ENCODE peak calls at places on chromosomes 3 and 15, in nine cellular contexts. M, Y, U, X, D, J, V, N and G are unnamed samples.

GRCh38 chr3:156291269-156292123 is 171.1 kb downstream of the KCNAB1 start:
- DNase-seq in M (no peak), Y (peak; percentile 18), U (no peak), X (peak; percentile 53), D (peak; percentile 23), J (peak; percentile 25), V (no peak), N (peak; percentile 40), G (no peak)

GRCh38 chr3:59704292-59704691 is 654.5 kb upstream of the CFAP20DC start:
- DNase-seq in M (no peak), Y (no peak), U (no peak), X (no peak), D (no peak), J (no peak), V (no peak), N (no peak), G (no peak)

GRCh38 chr3:150015906-150016305 is 45.2 kb upstream of the PFN2 start:
- DNase-seq in M (no peak), Y (no peak), U (no peak), X (no peak), D (no peak), J (peak; percentile 18), V (no peak), N (no peak), G (peak; percentile 24)

GRCh38 chr3:193974147-193974546 is 161.8 kb upstream of the HES1 start:
- DNase-seq in M (no peak), Y (no peak), U (no peak), X (no peak), D (no peak), J (peak; percentile 97), V (no peak), N (no peak), G (no peak)

GRCh38 chr15:92034227-92034626 is 180.7 kb downstream of the SLCO3A1 start:
- DNase-seq in M (no peak), Y (no peak), U (no peak), X (no peak), D (no peak), J (no peak), V (no peak), N (no peak), G (no peak)

GRCh38 chr3:13634151-13634550 is 85.2 kb downstream of the FBLN2 start:
- DNase-seq in M (no peak), Y (no peak), U (no peak), X (no peak), D (no peak), J (no peak), V (no peak), N (no peak), G (no peak)

GRCh38 chr3:25548836-25549235 is 115.9 kb downstream of the TOP2B start:
- DNase-seq in M (no peak), Y (no peak), U (no peak), X (no peak), D (no peak), J (peak; percentile 50), V (no peak), N (no peak), G (no peak)

GRCh38 chr15:26065723-26066122 is 202.6 kb upstream of the ATP10A start:
- DNase-seq in M (no peak), Y (no peak), U (no peak), X (no peak), D (no peak), J (no peak), V (no peak), N (no peak), G (no peak)